ENCODE peak calls at places on chromosomes 4 and X, in nine cellular contexts. One of them, this sample, is unnamed. For H3K36me3 and H3K4me1, the result is how much of the 10 kb centered on the place peaks cover.

GRCh38 chr4:110164251-110164650 is 34.2 kb downstream of the ELOVL6 start:
- DNase-seq in tibial artery: no peak
- DNase-seq in CD4-positive, CD25-positive, alpha-beta regulatory T cell: no peak
- DNase-seq in IMR-90: peak
- DNase-seq in keratinocyte: no peak
- DNase-seq in MM.1S: no peak
- DNase-seq in aorta: no peak
- DNase-seq in CD8-positive, alpha-beta T cell: no peak
- DNase-seq in effector memory CD4-positive, alpha-beta T cell: no peak
- DNase-seq in this sample: no peak

GRCh38 chrX:123976671-123977316 is 15.3 kb downstream of the STAG2 start:
- DNase-seq in tibial artery: no peak
- DNase-seq in CD4-positive, CD25-positive, alpha-beta regulatory T cell: no peak
- DNase-seq in IMR-90: peak
- DNase-seq in keratinocyte: no peak
- DNase-seq in MM.1S: no peak
- DNase-seq in aorta: no peak
- DNase-seq in CD8-positive, alpha-beta T cell: no peak
- DNase-seq in effector memory CD4-positive, alpha-beta T cell: no peak
- DNase-seq in this sample: no peak

GRCh38 chr4:72302981-72303704 is 265.9 kb downstream of the ADAMTS3 start:
- DNase-seq in tibial artery: no peak
- DNase-seq in CD4-positive, CD25-positive, alpha-beta regulatory T cell: peak
- DNase-seq in IMR-90: peak
- DNase-seq in keratinocyte: no peak
- DNase-seq in MM.1S: peak
- DNase-seq in aorta: no peak
- DNase-seq in CD8-positive, alpha-beta T cell: peak
- DNase-seq in effector memory CD4-positive, alpha-beta T cell: no peak
- DNase-seq in this sample: no peak

GRCh38 chr4:187236491-187236890 is 512.8 kb upstream of the FAT1 start:
- DNase-seq in tibial artery: no peak
- DNase-seq in CD4-positive, CD25-positive, alpha-beta regulatory T cell: no peak
- DNase-seq in IMR-90: peak
- DNase-seq in keratinocyte: no peak
- DNase-seq in MM.1S: no peak
- DNase-seq in aorta: no peak
- DNase-seq in CD8-positive, alpha-beta T cell: no peak
- DNase-seq in effector memory CD4-positive, alpha-beta T cell: no peak
- DNase-seq in this sample: no peak

GRCh38 chr4:2417765-2418651 is at the start of gene ZFYVE28:
- DNase-seq in tibial artery: no peak
- DNase-seq in CD4-positive, CD25-positive, alpha-beta regulatory T cell: no peak
- DNase-seq in IMR-90: no peak
- DNase-seq in keratinocyte: no peak
- DNase-seq in MM.1S: no peak
- DNase-seq in aorta: peak
- DNase-seq in CD8-positive, alpha-beta T cell: no peak
- DNase-seq in effector memory CD4-positive, alpha-beta T cell: no peak
- DNase-seq in this sample: peak

GRCh38 chr4:21593268-21594002 is 355.1 kb downstream of the KCNIP4 start:
- DNase-seq in tibial artery: no peak
- DNase-seq in CD4-positive, CD25-positive, alpha-beta regulatory T cell: no peak
- DNase-seq in IMR-90: no peak
- DNase-seq in keratinocyte: no peak
- DNase-seq in MM.1S: no peak
- DNase-seq in aorta: no peak
- DNase-seq in CD8-positive, alpha-beta T cell: no peak
- DNase-seq in effector memory CD4-positive, alpha-beta T cell: no peak
- DNase-seq in this sample: no peak

GRCh38 chrX:120310861-120311631 is at the start of gene TMEM255A:
- DNase-seq in tibial artery: no peak
- DNase-seq in CD4-positive, CD25-positive, alpha-beta regulatory T cell: no peak
- DNase-seq in IMR-90: no peak
- DNase-seq in keratinocyte: no peak
- DNase-seq in MM.1S: peak
- DNase-seq in aorta: no peak
- DNase-seq in CD8-positive, alpha-beta T cell: no peak
- DNase-seq in effector memory CD4-positive, alpha-beta T cell: no peak
- DNase-seq in this sample: peak

GRCh38 chr4:42050850-42051249 is 60.5 kb downstream of the SLC30A9 start:
- DNase-seq in tibial artery: no peak
- DNase-seq in CD4-positive, CD25-positive, alpha-beta regulatory T cell: no peak
- DNase-seq in IMR-90: peak
- DNase-seq in keratinocyte: no peak
- DNase-seq in MM.1S: no peak
- DNase-seq in aorta: no peak
- DNase-seq in CD8-positive, alpha-beta T cell: no peak
- DNase-seq in effector memory CD4-positive, alpha-beta T cell: no peak
- DNase-seq in this sample: no peak

GRCh38 chr4:38534344-38534743 is 129.7 kb upstream of the KLF3 start:
- DNase-seq in tibial artery: no peak
- DNase-seq in CD4-positive, CD25-positive, alpha-beta regulatory T cell: no peak
- DNase-seq in IMR-90: no peak
- DNase-seq in keratinocyte: no peak
- DNase-seq in MM.1S: no peak
- DNase-seq in aorta: no peak
- DNase-seq in CD8-positive, alpha-beta T cell: no peak
- DNase-seq in effector memory CD4-positive, alpha-beta T cell: no peak
- DNase-seq in this sample: no peak

GRCh38 chr4:38533024-38533556 is 130.9 kb upstream of the KLF3 start:
- DNase-seq in tibial artery: no peak
- DNase-seq in CD4-positive, CD25-positive, alpha-beta regulatory T cell: no peak
- DNase-seq in IMR-90: no peak
- DNase-seq in keratinocyte: no peak
- DNase-seq in MM.1S: no peak
- DNase-seq in aorta: no peak
- DNase-seq in CD8-positive, alpha-beta T cell: no peak
- DNase-seq in effector memory CD4-positive, alpha-beta T cell: no peak
- DNase-seq in this sample: no peak

GRCh38 chr4:38529189-38530115 is 134.5 kb upstream of the KLF3 start:
- DNase-seq in tibial artery: no peak
- DNase-seq in CD4-positive, CD25-positive, alpha-beta regulatory T cell: no peak
- DNase-seq in IMR-90: no peak
- DNase-seq in keratinocyte: no peak
- DNase-seq in MM.1S: no peak
- DNase-seq in aorta: no peak
- DNase-seq in CD8-positive, alpha-beta T cell: peak
- DNase-seq in effector memory CD4-positive, alpha-beta T cell: peak
- DNase-seq in this sample: peak

GRCh38 chr4:38531126-38531737 is 132.8 kb upstream of the KLF3 start:
- DNase-seq in tibial artery: no peak
- DNase-seq in CD4-positive, CD25-positive, alpha-beta regulatory T cell: no peak
- DNase-seq in IMR-90: peak
- DNase-seq in keratinocyte: no peak
- DNase-seq in MM.1S: peak
- DNase-seq in aorta: no peak
- DNase-seq in CD8-positive, alpha-beta T cell: no peak
- DNase-seq in effector memory CD4-positive, alpha-beta T cell: no peak
- DNase-seq in this sample: no peak

DNA sequence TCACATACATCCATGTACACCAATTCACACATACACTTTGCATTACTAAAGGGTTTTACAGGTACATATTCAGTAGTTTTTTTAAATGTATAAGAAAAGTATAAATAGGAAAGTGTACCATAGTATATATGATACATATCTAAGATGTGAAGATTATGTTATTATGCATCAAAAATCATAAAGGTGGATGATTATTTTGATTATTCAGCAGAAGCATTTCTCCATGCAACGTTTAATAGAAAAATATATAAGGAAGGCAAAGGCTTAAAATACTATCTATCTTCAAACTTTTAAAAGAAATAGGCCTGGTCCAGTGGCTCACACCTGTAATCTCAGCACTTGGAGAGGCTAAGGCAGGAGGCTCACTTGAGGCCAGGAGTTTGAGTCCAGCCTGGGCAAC is 133.5 kb upstream of the KLF3 start:
- DNase-seq in tibial artery: no peak
- DNase-seq in CD4-positive, CD25-positive, alpha-beta regulatory T cell: no peak
- DNase-seq in IMR-90: no peak
- DNase-seq in keratinocyte: no peak
- DNase-seq in MM.1S: no peak
- DNase-seq in aorta: no peak
- DNase-seq in CD8-positive, alpha-beta T cell: no peak
- DNase-seq in effector memory CD4-positive, alpha-beta T cell: no peak
- DNase-seq in this sample: no peak
- H3K27ac ChIP-seq in tibial artery: no peak
- H3K27ac ChIP-seq in CD4-positive, CD25-positive, alpha-beta regulatory T cell: no peak
- H3K27ac ChIP-seq in IMR-90: no peak
- H3K27ac ChIP-seq in keratinocyte: no peak
- H3K27ac ChIP-seq in MM.1S: no peak
- H3K27ac ChIP-seq in aorta: no peak
- H3K27ac ChIP-seq in CD8-positive, alpha-beta T cell: no peak
- H3K27ac ChIP-seq in effector memory CD4-positive, alpha-beta T cell: no peak
- H3K27ac ChIP-seq in this sample: no peak

GRCh38 chrX:136870064-136870463 is 10.5 kb downstream of the RBMX start:
- DNase-seq in tibial artery: no peak
- DNase-seq in CD4-positive, CD25-positive, alpha-beta regulatory T cell: no peak
- DNase-seq in IMR-90: no peak
- DNase-seq in keratinocyte: no peak
- DNase-seq in MM.1S: no peak
- DNase-seq in aorta: no peak
- DNase-seq in CD8-positive, alpha-beta T cell: no peak
- DNase-seq in effector memory CD4-positive, alpha-beta T cell: no peak
- DNase-seq in this sample: no peak
- H3K36me3 ChIP-seq in tibial artery: under half
- H3K36me3 ChIP-seq in CD4-positive, CD25-positive, alpha-beta regulatory T cell: under half
- H3K36me3 ChIP-seq in IMR-90: under half
- H3K36me3 ChIP-seq in keratinocyte: under half
- H3K36me3 ChIP-seq in MM.1S: under half
- H3K36me3 ChIP-seq in aorta: under half
- H3K36me3 ChIP-seq in CD8-positive, alpha-beta T cell: under half
- H3K36me3 ChIP-seq in effector memory CD4-positive, alpha-beta T cell: under half
- H3K36me3 ChIP-seq in this sample: half or more

GRCh38 chrX:4175221-4175620 is 461.8 kb upstream of the PRKX start:
- DNase-seq in tibial artery: no peak
- DNase-seq in CD4-positive, CD25-positive, alpha-beta regulatory T cell: no peak
- DNase-seq in IMR-90: no peak
- DNase-seq in keratinocyte: no peak
- DNase-seq in MM.1S: no peak
- DNase-seq in aorta: no peak
- DNase-seq in CD8-positive, alpha-beta T cell: no peak
- DNase-seq in effector memory CD4-positive, alpha-beta T cell: no peak
- DNase-seq in this sample: no peak

GRCh38 chrX:4179031-4179430 is 465.6 kb upstream of the PRKX start:
- DNase-seq in tibial artery: no peak
- DNase-seq in CD4-positive, CD25-positive, alpha-beta regulatory T cell: no peak
- DNase-seq in IMR-90: no peak
- DNase-seq in keratinocyte: no peak
- DNase-seq in MM.1S: no peak
- DNase-seq in aorta: no peak
- DNase-seq in CD8-positive, alpha-beta T cell: no peak
- DNase-seq in effector memory CD4-positive, alpha-beta T cell: no peak
- DNase-seq in this sample: no peak

DNA sequence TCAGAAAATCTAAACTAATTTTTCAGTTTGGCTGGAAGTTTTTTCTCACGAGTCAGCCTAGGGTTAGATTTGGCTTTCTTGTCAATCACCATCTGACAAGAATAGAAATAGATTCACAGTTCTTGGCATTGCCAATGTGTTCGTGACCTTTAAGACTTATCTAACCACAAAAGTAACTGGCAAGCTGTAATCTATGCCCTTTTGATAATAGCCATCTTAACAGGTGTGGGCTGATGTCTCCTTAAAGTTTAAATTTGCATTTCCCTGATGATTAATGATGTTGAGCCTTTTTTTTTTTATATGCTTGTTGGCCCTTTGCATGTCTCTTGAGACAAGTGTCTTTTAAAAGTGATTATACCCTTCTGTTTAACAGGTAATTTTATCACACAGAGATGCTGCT is 460.3 kb upstream of the PRKX start:
- DNase-seq in tibial artery: no peak
- DNase-seq in CD4-positive, CD25-positive, alpha-beta regulatory T cell: no peak
- DNase-seq in IMR-90: no peak
- DNase-seq in keratinocyte: no peak
- DNase-seq in MM.1S: no peak
- DNase-seq in aorta: no peak
- DNase-seq in CD8-positive, alpha-beta T cell: no peak
- DNase-seq in effector memory CD4-positive, alpha-beta T cell: no peak
- DNase-seq in this sample: no peak
- H3K4me1 ChIP-seq in tibial artery: under half
- H3K4me1 ChIP-seq in CD4-positive, CD25-positive, alpha-beta regulatory T cell: under half
- H3K4me1 ChIP-seq in IMR-90: under half
- H3K4me1 ChIP-seq in keratinocyte: under half
- H3K4me1 ChIP-seq in MM.1S: under half
- H3K4me1 ChIP-seq in aorta: under half
- H3K4me1 ChIP-seq in CD8-positive, alpha-beta T cell: under half
- H3K4me1 ChIP-seq in effector memory CD4-positive, alpha-beta T cell: under half
- H3K4me1 ChIP-seq in this sample: under half

GRCh38 chr4:1337376-1337831 is 9.6 kb upstream of the UVSSA start:
- DNase-seq in tibial artery: no peak
- DNase-seq in CD4-positive, CD25-positive, alpha-beta regulatory T cell: no peak
- DNase-seq in IMR-90: peak
- DNase-seq in keratinocyte: no peak
- DNase-seq in MM.1S: no peak
- DNase-seq in aorta: no peak
- DNase-seq in CD8-positive, alpha-beta T cell: peak
- DNase-seq in effector memory CD4-positive, alpha-beta T cell: peak
- DNase-seq in this sample: no peak

GRCh38 chr4:1339489-1339888 is 7.5 kb upstream of the UVSSA start:
- DNase-seq in tibial artery: no peak
- DNase-seq in CD4-positive, CD25-positive, alpha-beta regulatory T cell: no peak
- DNase-seq in IMR-90: no peak
- DNase-seq in keratinocyte: no peak
- DNase-seq in MM.1S: peak
- DNase-seq in aorta: no peak
- DNase-seq in CD8-positive, alpha-beta T cell: no peak
- DNase-seq in effector memory CD4-positive, alpha-beta T cell: no peak
- DNase-seq in this sample: peak

GRCh38 chr4:1338752-1339414 is 8.1 kb upstream of the UVSSA start:
- DNase-seq in tibial artery: no peak
- DNase-seq in CD4-positive, CD25-positive, alpha-beta regulatory T cell: no peak
- DNase-seq in IMR-90: no peak
- DNase-seq in keratinocyte: no peak
- DNase-seq in MM.1S: peak
- DNase-seq in aorta: no peak
- DNase-seq in CD8-positive, alpha-beta T cell: no peak
- DNase-seq in effector memory CD4-positive, alpha-beta T cell: no peak
- DNase-seq in this sample: no peak

GRCh38 chr4:1336079-1336478 is 10.9 kb upstream of the UVSSA start:
- DNase-seq in tibial artery: no peak
- DNase-seq in CD4-positive, CD25-positive, alpha-beta regulatory T cell: no peak
- DNase-seq in IMR-90: peak
- DNase-seq in keratinocyte: no peak
- DNase-seq in MM.1S: no peak
- DNase-seq in aorta: no peak
- DNase-seq in CD8-positive, alpha-beta T cell: no peak
- DNase-seq in effector memory CD4-positive, alpha-beta T cell: no peak
- DNase-seq in this sample: no peak

DNA sequence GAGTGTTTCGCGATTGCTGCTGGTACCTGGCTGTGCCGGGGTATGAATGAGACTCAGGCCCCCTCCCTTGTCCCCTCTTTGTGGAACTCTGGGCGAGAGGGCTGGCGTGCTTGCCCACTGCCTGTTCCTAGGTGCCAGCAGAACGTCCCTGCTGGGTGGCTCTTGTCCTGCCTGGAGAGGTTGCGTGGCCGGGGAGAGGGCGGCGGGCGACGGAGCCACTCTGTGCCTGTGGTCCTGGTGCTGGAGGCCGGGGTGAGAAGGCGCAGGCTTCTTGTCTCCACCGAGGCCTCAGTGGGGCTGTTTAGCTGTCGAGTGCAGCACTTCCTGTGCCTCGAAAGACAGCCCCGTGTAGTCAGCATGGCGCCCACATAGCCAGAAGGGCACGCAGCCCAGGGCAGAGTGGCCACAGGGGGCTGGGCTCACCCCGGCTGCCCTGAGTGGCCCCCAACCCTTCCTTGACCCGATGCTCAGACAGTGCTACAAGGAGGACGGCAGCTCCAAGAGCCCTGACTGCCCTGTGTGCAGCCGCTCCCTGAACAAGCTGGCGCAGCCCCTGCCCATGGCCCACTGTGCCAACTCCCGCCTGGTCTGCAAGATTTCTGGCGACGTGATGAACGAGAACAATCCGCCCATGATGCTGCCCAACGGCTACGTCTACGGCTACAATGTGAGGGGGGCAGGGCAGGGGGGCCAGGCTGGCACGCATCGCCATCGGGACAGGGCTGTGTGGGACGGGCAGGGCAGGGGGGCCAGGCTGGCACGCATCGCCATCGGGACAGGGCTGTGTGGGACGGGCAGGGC is 8.9 kb upstream of the UVSSA start:
- DNase-seq in tibial artery: no peak
- DNase-seq in CD4-positive, CD25-positive, alpha-beta regulatory T cell: no peak
- DNase-seq in IMR-90: no peak
- DNase-seq in keratinocyte: no peak
- DNase-seq in MM.1S: peak
- DNase-seq in aorta: no peak
- DNase-seq in CD8-positive, alpha-beta T cell: no peak
- DNase-seq in effector memory CD4-positive, alpha-beta T cell: no peak
- DNase-seq in this sample: peak
- H3K27ac ChIP-seq in tibial artery: no peak
- H3K27ac ChIP-seq in CD4-positive, CD25-positive, alpha-beta regulatory T cell: no peak
- H3K27ac ChIP-seq in IMR-90: no peak
- H3K27ac ChIP-seq in keratinocyte: no peak
- H3K27ac ChIP-seq in MM.1S: no peak
- H3K27ac ChIP-seq in aorta: no peak
- H3K27ac ChIP-seq in CD8-positive, alpha-beta T cell: no peak
- H3K27ac ChIP-seq in effector memory CD4-positive, alpha-beta T cell: no peak
- H3K27ac ChIP-seq in this sample: no peak

This sample was measured in lower lobe of right lung.